ENCODE peak calls at places on chromosomes 6 and 20, in nine cellular contexts. W, O, S, U, D, X, E, N and T are unnamed samples.
A peak's percentile ranks its signal among the peaks of the same experiment; 100 is the strongest.

GRCh38 chr6:155850408-155850841 is 394.8 kb upstream of the NOX3 start:
- DNase-seq in W (no peak), O (peak; percentile 6), S (no peak), U (peak; percentile 39), D (peak; percentile 11), X (no peak), E (no peak), N (no peak), T (no peak)

GRCh38 chr20:20367681-20368413 is at the start of gene INSM1:
- DNase-seq in W (no peak), O (no peak), S (peak; percentile 75), U (no peak), D (no peak), X (peak; percentile 36), E (no peak), N (peak; percentile 10), T (no peak)

GRCh38 chr20:13105071-13105470 is 96.3 kb downstream of the SPTLC3 start:
- DNase-seq in W (no peak), O (no peak), S (peak; percentile 36), U (peak; percentile 6), D (no peak), X (peak; percentile 13), E (no peak), N (no peak), T (no peak)

GRCh38 chr6:156348376-156348775 is 428.8 kb upstream of the ARID1B start:
- DNase-seq in W (no peak), O (no peak), S (no peak), U (no peak), D (no peak), X (no peak), E (no peak), N (no peak), T (no peak)

GRCh38 chr20:32458837-32459220 is 100.7 kb downstream of the ASXL1 start:
- DNase-seq in W (no peak), O (no peak), S (no peak), U (no peak), D (no peak), X (no peak), E (no peak), N (no peak), T (no peak)

GRCh38 chr6:41092421-41093140 is 19.8 kb downstream of the NFYA start:
- DNase-seq in W (no peak), O (peak; percentile 44), S (peak; percentile 21), U (peak; percentile 31), D (peak; percentile 11), X (no peak), E (no peak), N (no peak), T (no peak)

GRCh38 chr20:44909872-44910689 is at the start of gene PABPC1L:
- DNase-seq in W (peak; percentile 68), O (peak; percentile 51), S (peak; percentile 96), U (peak; percentile 77), D (peak; percentile 49), X (peak; percentile 46), E (peak; percentile 53), N (peak; percentile 46), T (no peak)

GRCh38 chr6:159762681-159763293 is 942 bp downstream of the ACAT2 start:
- DNase-seq in W (peak; percentile 20), O (no peak), S (peak; percentile 20), U (peak; percentile 50), D (no peak), X (no peak), E (no peak), N (no peak), T (no peak)

GRCh38 chr6:2450546-2450945 is 205.1 kb upstream of the GMDS start:
- DNase-seq in W (peak; percentile 38), O (no peak), S (no peak), U (peak; percentile 30), D (no peak), X (no peak), E (no peak), N (no peak), T (no peak)

GRCh38 chr20:42837456-42837855 is 352.2 kb downstream of the PTPRT start:
- DNase-seq in W (no peak), O (no peak), S (no peak), U (no peak), D (no peak), X (no peak), E (no peak), N (no peak), T (no peak)

GRCh38 chr20:461254-462198 is 807 bp downstream of the TBC1D20 start:
- DNase-seq in W (peak; percentile 37), O (peak; percentile 32), S (peak; percentile 66), U (peak; percentile 56), D (peak; percentile 19), X (peak; percentile 33), E (peak; percentile 41), N (peak; percentile 57), T (peak; percentile 76)

GRCh38 chr6:42417641-42418112 is 34.0 kb downstream of the TRERF1 start:
- DNase-seq in W (no peak), O (no peak), S (no peak), U (no peak), D (no peak), X (no peak), E (peak; percentile 25), N (no peak), T (no peak)

GRCh38 chr20:6780414-6780813 is 12.9 kb downstream of the BMP2 start:
- DNase-seq in W (no peak), O (no peak), S (no peak), U (no peak), D (no peak), X (no peak), E (no peak), N (no peak), T (no peak)

GRCh38 chr6:154621611-154622010 is 111.1 kb upstream of the CNKSR3 start:
- DNase-seq in W (no peak), O (no peak), S (no peak), U (no peak), D (no peak), X (no peak), E (no peak), N (no peak), T (no peak)

GRCh38 chr6:146813554-146813953 is 214.8 kb downstream of the ADGB start:
- DNase-seq in W (no peak), O (no peak), S (no peak), U (no peak), D (no peak), X (no peak), E (no peak), N (no peak), T (no peak)

GRCh38 chr20:40678286-40678835 is 10.7 kb downstream of the MAFB start:
- DNase-seq in W (no peak), O (no peak), S (no peak), U (no peak), D (no peak), X (no peak), E (no peak), N (no peak), T (no peak)

GRCh38 chr6:145147981-145148380 is 587.3 kb downstream of the EPM2A start:
- DNase-seq in W (no peak), O (no peak), S (no peak), U (no peak), D (no peak), X (no peak), E (no peak), N (no peak), T (no peak)

DNA sequence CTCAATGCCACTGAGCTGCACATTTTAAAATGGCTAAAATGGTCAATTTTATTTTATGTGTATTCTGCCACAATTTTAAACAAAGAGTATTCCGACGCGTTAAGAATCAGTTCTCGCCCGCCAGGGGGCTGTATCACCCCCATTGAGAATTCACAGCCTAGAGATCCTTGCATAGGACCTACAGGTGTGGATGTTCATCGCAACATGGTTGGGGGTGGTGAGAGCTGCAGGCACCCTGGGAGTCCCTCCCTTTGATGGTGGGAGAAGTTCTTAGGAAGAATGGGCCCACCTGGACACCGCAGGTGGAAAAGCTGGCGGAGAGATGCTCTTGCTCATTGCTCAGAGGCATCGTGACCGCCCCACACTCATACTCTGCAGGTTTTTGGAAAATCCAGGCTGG is 63.5 kb downstream of the SLC2A10 start:
- DNase-seq in W (no peak), O (no peak), S (peak; percentile 36), U (no peak), D (no peak), X (no peak), E (no peak), N (no peak), T (no peak)
- TF ChIP-seq CTCF in W (no peak), O (no peak), S (peak; percentile 47), U (no peak), D (peak; percentile 33), X (peak; percentile 50), E (no peak), N (peak; percentile 9), T (peak; percentile 57)

GRCh38 chr6:5275497-5275896 is 14.2 kb downstream of the FARS2 start:
- DNase-seq in W (no peak), O (no peak), S (no peak), U (no peak), D (no peak), X (no peak), E (no peak), N (no peak), T (no peak)
- TF ChIP-seq CTCF in W (no peak), O (peak; percentile 24), S (no peak), U (no peak), D (no peak), X (no peak), E (no peak), N (no peak), T (no peak)

GRCh38 chr20:52217689-52218395 is 26.3 kb upstream of the ZFP64 start:
- DNase-seq in W (no peak), O (no peak), S (no peak), U (no peak), D (no peak), X (no peak), E (no peak), N (no peak), T (no peak)

GRCh38 chr20:52224920-52225319 is 33.3 kb upstream of the ZFP64 start:
- DNase-seq in W (no peak), O (no peak), S (no peak), U (no peak), D (no peak), X (no peak), E (no peak), N (no peak), T (no peak)

GRCh38 chr20:52219441-52219840 is 27.9 kb upstream of the ZFP64 start:
- DNase-seq in W (no peak), O (no peak), S (peak; percentile 67), U (no peak), D (no peak), X (no peak), E (no peak), N (no peak), T (no peak)
- TF ChIP-seq CTCF in W (no peak), O (peak; percentile 33), S (peak; percentile 61), U (no peak), D (no peak), X (no peak), E (no peak), N (no peak), T (no peak)

DNA sequence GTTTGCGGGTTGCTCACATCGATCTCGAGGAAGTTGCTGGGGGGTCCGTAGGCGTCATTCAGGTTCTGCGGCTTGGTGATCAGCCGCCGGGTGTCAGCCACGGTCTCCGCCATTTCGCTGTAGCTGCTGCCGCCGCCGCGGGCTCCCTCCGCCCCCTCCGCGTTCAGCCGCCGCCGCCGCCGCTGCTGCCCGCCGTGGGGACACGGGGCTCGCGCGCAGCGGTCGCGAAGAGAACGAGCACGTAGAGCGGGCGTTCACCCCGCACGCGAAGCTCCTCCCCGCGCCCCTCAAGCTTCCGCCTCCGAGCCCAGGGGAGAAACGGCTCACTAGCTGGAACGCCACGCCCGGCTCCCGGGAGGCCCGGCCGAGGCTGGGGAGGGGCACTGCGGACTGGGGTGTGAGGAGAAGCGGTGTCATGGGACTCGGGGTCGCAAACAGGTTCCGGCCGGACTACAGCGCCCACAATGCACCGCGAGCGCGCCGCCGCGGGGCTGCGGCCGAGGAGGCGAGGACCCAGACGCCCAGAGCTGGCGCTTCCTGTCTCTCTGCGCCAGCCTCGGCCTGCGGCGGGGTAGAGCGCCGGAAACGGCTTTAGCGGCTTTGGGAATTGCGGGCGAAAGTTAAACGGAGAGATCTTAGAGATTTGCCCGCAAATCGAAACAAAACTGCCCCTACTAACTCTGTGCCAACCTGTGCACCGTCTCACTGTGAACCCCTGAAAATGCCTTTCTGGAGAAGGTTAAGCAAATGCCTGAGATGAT is at the start of gene SNX3:
- DNase-seq in W (peak; percentile 94), O (peak; percentile 97), S (peak; percentile 95), U (peak; percentile 98), D (peak; percentile 91), X (peak; percentile 89), E (peak; percentile 83), N (peak; percentile 96), T (peak; percentile 96)
- TF ChIP-seq CTCF in W (peak; percentile 22), O (no peak), S (no peak), U (no peak), D (peak; percentile 18), X (no peak), E (no peak), N (no peak), T (peak; percentile 15)